ENCODE peak calls at places on chromosomes 6 and 20, in four cellular contexts. One of them, this sample, is unnamed.

GRCh38 chr20:22342410-22342809 is 242.0 kb downstream of the FOXA2 start:
- DNase-seq in SW480: no peak
- DNase-seq in cardiac fibroblast: no peak
- DNase-seq in hypothalamus: no peak
- DNase-seq in this sample: no peak

GRCh38 chr6:123588546-123588895 is 48.2 kb downstream of the TRDN start:
- DNase-seq in hypothalamus: no peak
- DNase-seq in SW480: no peak
- DNase-seq in cardiac fibroblast: no peak
- DNase-seq in this sample: no peak

GRCh38 chr6:65566117-65566516 is 140.9 kb downstream of the EYS start:
- DNase-seq in hypothalamus: no peak
- DNase-seq in SW480: no peak
- DNase-seq in cardiac fibroblast: no peak
- DNase-seq in this sample: no peak

GRCh38 chr20:24698189-24698588 is 228.8 kb downstream of the SYNDIG1 start:
- DNase-seq in SW480: no peak
- DNase-seq in hypothalamus: no peak
- DNase-seq in cardiac fibroblast: no peak
- DNase-seq in this sample: no peak

GRCh38 chr20:38581013-38581412 is at the start of gene ADIG:
- DNase-seq in SW480: peak
- DNase-seq in cardiac fibroblast: peak
- DNase-seq in hypothalamus: peak
- DNase-seq in this sample: peak

GRCh38 chr20:15071010-15071808 is 733.8 kb upstream of the FLRT3 start:
- DNase-seq in SW480: no peak
- DNase-seq in hypothalamus: no peak
- DNase-seq in cardiac fibroblast: no peak
- DNase-seq in this sample: no peak

GRCh38 chr20:14919473-14920157 is 582.2 kb upstream of the FLRT3 start:
- DNase-seq in cardiac fibroblast: no peak
- DNase-seq in SW480: peak
- DNase-seq in hypothalamus: no peak
- DNase-seq in this sample: no peak

GRCh38 chr20:63835031-63835858 is 4.2 kb upstream of the ZBTB46 start:
- DNase-seq in hypothalamus: no peak
- DNase-seq in SW480: peak
- DNase-seq in cardiac fibroblast: peak
- DNase-seq in this sample: peak

GRCh38 chr20:9939231-9939630 is 95.6 kb upstream of the ANKEF1 start:
- DNase-seq in hypothalamus: no peak
- DNase-seq in SW480: no peak
- DNase-seq in cardiac fibroblast: no peak
- DNase-seq in this sample: no peak

GRCh38 chr6:138844203-138844602 is 48.3 kb downstream of the ECT2L start:
- DNase-seq in cardiac fibroblast: peak
- DNase-seq in SW480: no peak
- DNase-seq in hypothalamus: no peak
- DNase-seq in this sample: peak

GRCh38 chr20:20343886-20344381 is 24.0 kb upstream of the INSM1 start:
- DNase-seq in SW480: no peak
- DNase-seq in hypothalamus: no peak
- DNase-seq in cardiac fibroblast: no peak
- DNase-seq in this sample: no peak

GRCh38 chr6:36893976-36894932 is 8.5 kb downstream of the C6orf89 start:
- DNase-seq in hypothalamus: no peak
- DNase-seq in SW480: no peak
- DNase-seq in cardiac fibroblast: no peak
- DNase-seq in this sample: no peak

GRCh38 chr20:51446656-51447055 is 95.9 kb downstream of the NFATC2 start:
- DNase-seq in SW480: peak
- DNase-seq in cardiac fibroblast: peak
- DNase-seq in hypothalamus: no peak
- DNase-seq in this sample: no peak

GRCh38 chr6:4155848-4156466 is 20.6 kb upstream of the ECI2 start:
- DNase-seq in SW480: peak
- DNase-seq in cardiac fibroblast: peak
- DNase-seq in hypothalamus: peak
- DNase-seq in this sample: peak

GRCh38 chr6:71345505-71345904 is 56.9 kb downstream of the OGFRL1 start:
- DNase-seq in cardiac fibroblast: no peak
- DNase-seq in SW480: no peak
- DNase-seq in hypothalamus: no peak
- DNase-seq in this sample: no peak

GRCh38 chr20:53872561-53873248 is 197.7 kb downstream of the BCAS1 start:
- DNase-seq in hypothalamus: no peak
- DNase-seq in SW480: no peak
- DNase-seq in cardiac fibroblast: peak
- DNase-seq in this sample: no peak

This sample was measured in amygdala.